ENCODE peak calls at places on chromosome 6, in four cellular contexts. One of them, this sample, is unnamed.

GRCh38 chr6:53794073-53794719 is 609 bp upstream of the LRRC1 start:
- DNase-seq in heart right ventricle: peak
- DNase-seq in testis: peak
- DNase-seq in upper lobe of right lung: peak
- DNase-seq in this sample: peak

GRCh38 chr6:77341058-77341986 is 122.0 kb downstream of the HTR1B start:
- DNase-seq in heart right ventricle: peak
- DNase-seq in upper lobe of right lung: no peak
- DNase-seq in testis: peak
- DNase-seq in this sample: no peak

GRCh38 chr6:142764306-142764705 is 180.7 kb downstream of the HIVEP2 start:
- DNase-seq in heart right ventricle: no peak
- DNase-seq in upper lobe of right lung: no peak
- DNase-seq in testis: no peak
- DNase-seq in this sample: no peak

GRCh38 chr6:160036790-160037206 is 67.9 kb downstream of the IGF2R start:
- DNase-seq in heart right ventricle: peak
- DNase-seq in upper lobe of right lung: no peak
- DNase-seq in testis: peak
- DNase-seq in this sample: no peak

GRCh38 chr6:44251576-44252524 is 4.9 kb downstream of the HSP90AB1 start:
- DNase-seq in heart right ventricle: no peak
- DNase-seq in upper lobe of right lung: no peak
- DNase-seq in testis: no peak
- DNase-seq in this sample: no peak

GRCh38 chr6:16060039-16060438 is 68.8 kb upstream of the MYLIP start:
- DNase-seq in heart right ventricle: no peak
- DNase-seq in testis: no peak
- DNase-seq in upper lobe of right lung: no peak
- DNase-seq in this sample: no peak

GRCh38 chr6:4256969-4257368 is 121.6 kb upstream of the ECI2 start:
- DNase-seq in upper lobe of right lung: no peak
- DNase-seq in heart right ventricle: no peak
- DNase-seq in testis: no peak
- DNase-seq in this sample: no peak

GRCh38 chr6:10271982-10272381 is 142.9 kb downstream of the TFAP2A start:
- DNase-seq in upper lobe of right lung: no peak
- DNase-seq in testis: no peak
- DNase-seq in heart right ventricle: no peak
- DNase-seq in this sample: no peak

GRCh38 chr6:153214439-153214838 is 83.4 kb upstream of the RGS17 start:
- DNase-seq in upper lobe of right lung: no peak
- DNase-seq in heart right ventricle: no peak
- DNase-seq in testis: no peak
- DNase-seq in this sample: no peak

GRCh38 chr6:101462576-101462975 is 69.1 kb downstream of the GRIK2 start:
- DNase-seq in heart right ventricle: no peak
- DNase-seq in upper lobe of right lung: no peak
- DNase-seq in testis: peak
- DNase-seq in this sample: no peak

GRCh38 chr6:148831064-148831463 is 84.2 kb downstream of the UST start:
- DNase-seq in heart right ventricle: no peak
- DNase-seq in testis: no peak
- DNase-seq in upper lobe of right lung: no peak
- DNase-seq in this sample: no peak

GRCh38 chr6:2178125-2178524 is 67.3 kb downstream of the GMDS start:
- DNase-seq in heart right ventricle: no peak
- DNase-seq in testis: no peak
- DNase-seq in upper lobe of right lung: no peak
- DNase-seq in this sample: no peak

GRCh38 chr6:128882560-128882959 is 378 bp upstream of the LAMA2 start:
- DNase-seq in testis: peak
- DNase-seq in heart right ventricle: no peak
- DNase-seq in upper lobe of right lung: no peak
- DNase-seq in this sample: no peak

GRCh38 chr6:26195924-26196845 is 109.0 kb downstream of the HFE start:
- DNase-seq in heart right ventricle: no peak
- DNase-seq in upper lobe of right lung: no peak
- DNase-seq in testis: no peak
- DNase-seq in this sample: no peak

GRCh38 chr6:107820571-107821261 is 3.4 kb downstream of the SCML4 start:
- DNase-seq in upper lobe of right lung: no peak
- DNase-seq in heart right ventricle: no peak
- DNase-seq in testis: no peak
- DNase-seq in this sample: no peak

GRCh38 chr6:32819729-32820128 is 2.9 kb upstream of the HLA-DOB start:
- DNase-seq in upper lobe of right lung: no peak
- DNase-seq in heart right ventricle: no peak
- DNase-seq in testis: no peak
- DNase-seq in this sample: no peak

GRCh38 chr6:3664641-3665041 is 86.9 kb downstream of the PXDC1 start:
- DNase-seq in heart right ventricle: no peak
- DNase-seq in upper lobe of right lung: no peak
- DNase-seq in testis: no peak
- DNase-seq in this sample: no peak

GRCh38 chr6:147017153-147017552 is 187.1 kb upstream of the STXBP5 start:
- DNase-seq in upper lobe of right lung: no peak
- DNase-seq in testis: no peak
- DNase-seq in heart right ventricle: no peak
- DNase-seq in this sample: no peak

GRCh38 chr6:71228461-71229041 is 60.1 kb upstream of the OGFRL1 start:
- DNase-seq in upper lobe of right lung: no peak
- DNase-seq in testis: no peak
- DNase-seq in heart right ventricle: no peak
- DNase-seq in this sample: no peak

GRCh38 chr6:50141100-50141499 is 91.4 kb upstream of the DEFB112 start:
- DNase-seq in testis: no peak
- DNase-seq in upper lobe of right lung: no peak
- DNase-seq in heart right ventricle: no peak
- DNase-seq in this sample: no peak

GRCh38 chr6:167799033-167799933 is 27.4 kb upstream of the AFDN start:
- DNase-seq in heart right ventricle: no peak
- DNase-seq in testis: peak
- DNase-seq in upper lobe of right lung: no peak
- DNase-seq in this sample: peak

GRCh38 chr6:137166247-137167098 is 7.0 kb downstream of the IL22RA2 start:
- DNase-seq in upper lobe of right lung: no peak
- DNase-seq in testis: no peak
- DNase-seq in heart right ventricle: no peak
- DNase-seq in this sample: no peak

GRCh38 chr6:160420969-160421556 is 72.9 kb downstream of the SLC22A3 start:
- DNase-seq in testis: no peak
- DNase-seq in heart right ventricle: no peak
- DNase-seq in upper lobe of right lung: no peak
- DNase-seq in this sample: no peak

GRCh38 chr6:28011716-28012115 is 54.7 kb downstream of the OR2B6 start:
- DNase-seq in heart right ventricle: no peak
- DNase-seq in upper lobe of right lung: no peak
- DNase-seq in testis: no peak
- DNase-seq in this sample: no peak

GRCh38 chr6:165889636-165890403 is 226.8 kb upstream of the PDE10A start:
- DNase-seq in upper lobe of right lung: no peak
- DNase-seq in heart right ventricle: peak
- DNase-seq in testis: peak
- DNase-seq in this sample: no peak

GRCh38 chr6:30829639-30830250 is 54.6 kb upstream of the DDR1 start:
- DNase-seq in testis: no peak
- DNase-seq in upper lobe of right lung: no peak
- DNase-seq in heart right ventricle: no peak
- DNase-seq in this sample: no peak

GRCh38 chr6:3202999-3203696 is 24.3 kb downstream of the TUBB2B start:
- DNase-seq in upper lobe of right lung: no peak
- DNase-seq in heart right ventricle: no peak
- DNase-seq in testis: no peak
- DNase-seq in this sample: no peak

GRCh38 chr6:167272156-167272555 is 19.0 kb upstream of the UNC93A start:
- DNase-seq in testis: no peak
- DNase-seq in heart right ventricle: no peak
- DNase-seq in upper lobe of right lung: no peak
- DNase-seq in this sample: no peak

GRCh38 chr6:35146453-35146852 is 5.3 kb upstream of the TCP11 start:
- DNase-seq in testis: peak
- DNase-seq in heart right ventricle: peak
- DNase-seq in upper lobe of right lung: peak
- DNase-seq in this sample: no peak

GRCh38 chr6:157116420-157116819 is 206.9 kb downstream of the TMEM242 start:
- DNase-seq in heart right ventricle: no peak
- DNase-seq in upper lobe of right lung: no peak
- DNase-seq in testis: no peak
- DNase-seq in this sample: no peak

GRCh38 chr6:29685718-29686326 is 4.9 kb upstream of the ZFP57 start:
- DNase-seq in heart right ventricle: peak
- DNase-seq in testis: no peak
- DNase-seq in upper lobe of right lung: no peak
- DNase-seq in this sample: no peak

GRCh38 chr6:5481024-5481423 is 219.7 kb downstream of the FARS2 start:
- DNase-seq in testis: no peak
- DNase-seq in heart right ventricle: peak
- DNase-seq in upper lobe of right lung: no peak
- DNase-seq in this sample: no peak

GRCh38 chr6:21037453-21037852 is 503.2 kb downstream of the CDKAL1 start:
- DNase-seq in heart right ventricle: no peak
- DNase-seq in upper lobe of right lung: no peak
- DNase-seq in testis: no peak
- DNase-seq in this sample: no peak

GRCh38 chr6:141133836-141134235 is 998.9 kb upstream of the GJE1 start:
- DNase-seq in heart right ventricle: no peak
- DNase-seq in upper lobe of right lung: no peak
- DNase-seq in testis: no peak
- DNase-seq in this sample: no peak
- H3K27ac ChIP-seq in heart right ventricle: no peak
- H3K27ac ChIP-seq in upper lobe of right lung: no peak
- H3K27ac ChIP-seq in testis: no peak
- H3K27ac ChIP-seq in this sample: no peak

DNA sequence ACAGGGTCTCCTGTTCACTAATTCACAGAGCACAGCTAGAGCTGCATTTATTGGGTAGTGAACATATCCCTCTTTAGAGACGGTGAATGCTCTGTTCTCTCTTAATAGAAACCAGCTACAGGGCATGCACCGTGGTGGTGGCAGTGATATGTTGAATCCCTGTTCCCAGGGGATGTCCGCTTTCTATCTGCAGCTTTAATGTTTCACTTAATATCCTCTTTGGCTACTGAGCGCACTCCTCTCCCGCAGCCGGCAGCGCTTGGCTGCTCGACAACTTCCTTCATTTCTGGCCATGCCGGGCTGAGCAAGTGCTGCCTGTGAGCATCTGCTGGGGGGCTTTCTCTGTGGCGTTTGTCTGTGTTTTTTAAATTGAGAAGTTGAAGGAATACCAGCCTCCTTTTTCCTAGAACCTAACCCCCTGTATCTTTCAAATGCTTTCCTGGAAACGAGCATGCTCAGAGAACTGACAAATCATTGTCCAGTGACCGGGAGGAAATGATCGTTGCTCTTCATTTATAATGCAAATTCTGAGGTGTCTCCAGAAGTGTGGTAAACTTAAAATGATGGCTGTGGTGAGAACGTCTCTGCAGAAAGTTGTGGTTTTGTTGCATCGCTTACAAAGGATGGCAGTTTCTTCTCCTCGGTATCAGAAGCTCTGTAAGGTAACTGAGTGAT is 297.9 kb downstream of the UTRN start:
- DNase-seq in testis: peak
- DNase-seq in upper lobe of right lung: peak
- DNase-seq in heart right ventricle: peak
- DNase-seq in this sample: no peak
- H3K27ac ChIP-seq in testis: no peak
- H3K27ac ChIP-seq in upper lobe of right lung: no peak
- H3K27ac ChIP-seq in heart right ventricle: peak
- H3K27ac ChIP-seq in this sample: peak

GRCh38 chr6:56076033-56076432 is 171.3 kb downstream of the COL21A1 start:
- DNase-seq in heart right ventricle: no peak
- DNase-seq in upper lobe of right lung: no peak
- DNase-seq in testis: no peak
- DNase-seq in this sample: no peak

DNA sequence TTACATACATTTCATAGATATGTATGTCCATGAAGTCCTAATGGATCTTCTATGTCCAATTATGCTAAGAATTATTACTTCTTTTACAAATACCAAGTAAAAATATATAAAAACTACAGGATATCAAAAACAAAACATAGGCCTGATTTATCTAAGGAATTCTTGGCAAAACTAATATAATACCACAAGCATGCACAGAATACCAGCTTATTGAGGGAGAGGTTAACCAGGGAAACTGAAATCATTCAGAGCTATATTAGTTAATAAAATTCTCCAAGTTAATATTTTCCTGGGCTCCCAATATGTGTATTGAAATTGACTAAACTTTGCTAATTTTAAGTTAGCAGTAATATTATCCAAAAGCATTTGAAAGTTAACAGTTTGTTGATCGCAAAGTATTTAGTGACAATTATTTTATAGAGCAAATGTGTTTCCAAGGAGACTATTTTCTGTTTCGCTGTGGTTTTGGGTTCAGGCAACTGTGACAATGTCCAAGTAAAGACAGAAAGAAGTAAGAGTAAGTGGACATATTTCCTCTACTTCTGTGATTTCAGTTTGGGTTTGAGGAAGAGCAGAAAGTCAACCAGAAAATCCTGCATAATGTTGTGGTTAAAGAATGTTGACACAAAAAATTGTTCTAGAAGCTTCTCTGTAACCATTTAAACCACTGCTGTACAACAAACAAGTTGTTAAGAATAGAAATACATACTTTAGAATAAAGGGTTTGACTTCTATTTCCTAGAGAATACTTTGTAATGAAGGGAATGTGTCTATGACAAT is 167.4 kb downstream of the COL21A1 start:
- DNase-seq in upper lobe of right lung: no peak
- DNase-seq in heart right ventricle: no peak
- DNase-seq in testis: no peak
- DNase-seq in this sample: no peak
- H3K27ac ChIP-seq in upper lobe of right lung: no peak
- H3K27ac ChIP-seq in heart right ventricle: no peak
- H3K27ac ChIP-seq in testis: no peak
- H3K27ac ChIP-seq in this sample: no peak

DNA sequence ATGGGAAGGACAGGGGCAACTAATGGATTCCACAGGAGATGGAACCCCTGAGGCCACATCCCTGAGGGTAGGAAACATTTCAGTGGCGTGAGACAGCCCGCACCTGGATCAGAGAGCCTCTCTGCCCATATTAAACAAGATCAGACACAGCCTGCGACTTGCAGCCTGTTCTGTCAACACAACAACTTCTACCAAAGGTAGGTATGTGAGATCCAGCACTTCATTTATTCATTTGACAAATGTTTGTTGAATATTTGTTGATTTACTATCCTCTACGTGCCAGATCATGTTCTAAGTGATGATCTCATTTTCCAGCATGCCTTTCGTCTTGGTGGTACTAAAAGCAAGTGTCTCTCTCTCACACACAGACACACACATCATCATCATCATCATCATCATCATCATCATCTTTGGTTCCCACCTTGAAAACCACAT is 43.2 kb upstream of the NT5E start:
- DNase-seq in heart right ventricle: no peak
- DNase-seq in testis: no peak
- DNase-seq in upper lobe of right lung: no peak
- DNase-seq in this sample: no peak
- H3K27ac ChIP-seq in heart right ventricle: no peak
- H3K27ac ChIP-seq in testis: no peak
- H3K27ac ChIP-seq in upper lobe of right lung: no peak
- H3K27ac ChIP-seq in this sample: no peak